ENCODE peak calls at places on chromosomes 4 and X, in eight cellular contexts. One of them, this sample, is unnamed. For H3K27me3 and H3K4me1, the result is how much of the 10 kb centered on the place peaks cover.

GRCh38 chr4:41070516-41071281 is 143.6 kb downstream of the APBB2 start:
- DNase-seq in CD4-positive, CD25-positive, alpha-beta regulatory T cell: no peak
- DNase-seq in fibroblast of lung: no peak
- DNase-seq in thyroid gland: no peak
- DNase-seq in IMR-90: peak
- DNase-seq in stomach: no peak
- DNase-seq in esophagus squamous epithelium: no peak
- DNase-seq in psoas muscle: no peak
- DNase-seq in this sample: no peak

GRCh38 chrX:1011632-1012283 is 200.7 kb downstream of the CRLF2 start:
- DNase-seq in CD4-positive, CD25-positive, alpha-beta regulatory T cell: no peak
- DNase-seq in fibroblast of lung: no peak
- DNase-seq in thyroid gland: no peak
- DNase-seq in IMR-90: no peak
- DNase-seq in stomach: no peak
- DNase-seq in esophagus squamous epithelium: no peak
- DNase-seq in psoas muscle: no peak
- DNase-seq in this sample: no peak

GRCh38 chrX:13167444-13168207 is 123.2 kb upstream of the FAM9C start:
- DNase-seq in CD4-positive, CD25-positive, alpha-beta regulatory T cell: no peak
- DNase-seq in fibroblast of lung: no peak
- DNase-seq in thyroid gland: no peak
- DNase-seq in IMR-90: peak
- DNase-seq in stomach: no peak
- DNase-seq in esophagus squamous epithelium: no peak
- DNase-seq in psoas muscle: no peak
- DNase-seq in this sample: peak

GRCh38 chr4:45094676-45095075 is 368.3 kb upstream of the GNPDA2 start:
- DNase-seq in CD4-positive, CD25-positive, alpha-beta regulatory T cell: no peak
- DNase-seq in fibroblast of lung: peak
- DNase-seq in thyroid gland: no peak
- DNase-seq in IMR-90: no peak
- DNase-seq in stomach: no peak
- DNase-seq in esophagus squamous epithelium: no peak
- DNase-seq in psoas muscle: no peak
- DNase-seq in this sample: no peak

GRCh38 chrX:153649178-153649914 is 2.3 kb downstream of the DUSP9 start:
- DNase-seq in CD4-positive, CD25-positive, alpha-beta regulatory T cell: peak
- DNase-seq in fibroblast of lung: no peak
- DNase-seq in thyroid gland: peak
- DNase-seq in IMR-90: no peak
- DNase-seq in stomach: no peak
- DNase-seq in esophagus squamous epithelium: no peak
- DNase-seq in psoas muscle: no peak
- DNase-seq in this sample: no peak

GRCh38 chrX:9566150-9566621 is 101.3 kb downstream of the TBL1X start:
- DNase-seq in CD4-positive, CD25-positive, alpha-beta regulatory T cell: no peak
- DNase-seq in fibroblast of lung: peak
- DNase-seq in thyroid gland: peak
- DNase-seq in IMR-90: peak
- DNase-seq in stomach: peak
- DNase-seq in esophagus squamous epithelium: no peak
- DNase-seq in psoas muscle: peak
- DNase-seq in this sample: peak

GRCh38 chr4:72567821-72568620 is 1.0 kb downstream of the ADAMTS3 start:
- DNase-seq in CD4-positive, CD25-positive, alpha-beta regulatory T cell: peak
- DNase-seq in fibroblast of lung: peak
- DNase-seq in thyroid gland: peak
- DNase-seq in IMR-90: peak
- DNase-seq in stomach: peak
- DNase-seq in esophagus squamous epithelium: no peak
- DNase-seq in psoas muscle: peak
- DNase-seq in this sample: peak

GRCh38 chrX:10568428-10568827 is 52.0 kb downstream of the MID1 start:
- DNase-seq in CD4-positive, CD25-positive, alpha-beta regulatory T cell: no peak
- DNase-seq in fibroblast of lung: no peak
- DNase-seq in thyroid gland: no peak
- DNase-seq in IMR-90: no peak
- DNase-seq in stomach: no peak
- DNase-seq in esophagus squamous epithelium: no peak
- DNase-seq in psoas muscle: no peak
- DNase-seq in this sample: no peak

DNA sequence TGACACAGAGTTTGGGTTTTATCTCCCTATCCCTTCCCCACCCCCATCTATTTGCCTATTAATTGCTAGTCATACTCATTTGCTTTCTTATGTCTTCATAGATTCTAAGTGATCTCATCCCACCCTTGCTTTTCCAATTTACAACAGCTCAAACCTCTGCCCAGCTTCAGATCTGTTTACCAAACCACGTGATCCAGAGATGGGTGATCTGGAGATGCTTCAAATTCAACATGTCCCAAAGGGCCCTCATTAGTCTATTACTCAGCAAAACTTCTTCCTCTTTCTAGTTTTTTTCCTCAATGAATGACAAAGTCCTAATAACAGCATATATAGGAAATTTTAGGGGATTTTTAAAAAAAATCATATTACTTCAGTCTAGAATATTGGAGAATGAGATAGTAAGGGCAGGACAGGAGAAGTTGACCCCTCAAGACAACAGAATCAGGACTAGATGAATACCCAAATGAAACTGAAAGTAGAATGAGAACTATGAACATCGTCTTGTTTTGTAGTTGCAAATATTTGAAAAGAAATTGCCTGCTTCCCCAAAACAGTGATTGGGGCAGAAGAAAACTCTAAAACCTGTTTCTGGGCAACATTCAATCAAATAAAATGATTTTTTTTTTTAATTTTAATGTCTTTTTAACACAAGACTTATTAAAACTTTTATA is 127.1 kb downstream of the CFAP299 start:
- DNase-seq in CD4-positive, CD25-positive, alpha-beta regulatory T cell: peak
- DNase-seq in fibroblast of lung: peak
- DNase-seq in thyroid gland: no peak
- DNase-seq in IMR-90: no peak
- DNase-seq in stomach: no peak
- DNase-seq in esophagus squamous epithelium: no peak
- DNase-seq in psoas muscle: no peak
- DNase-seq in this sample: no peak
- H3K4me3 ChIP-seq in CD4-positive, CD25-positive, alpha-beta regulatory T cell: peak
- H3K4me3 ChIP-seq in fibroblast of lung: peak
- H3K4me3 ChIP-seq in thyroid gland: no peak
- H3K4me3 ChIP-seq in IMR-90: no peak
- H3K4me3 ChIP-seq in stomach: no peak
- H3K4me3 ChIP-seq in esophagus squamous epithelium: peak
- H3K4me3 ChIP-seq in psoas muscle: peak
- H3K4me3 ChIP-seq in this sample: peak

GRCh38 chr4:36082817-36083216 is 161.5 kb downstream of the ARAP2 start:
- DNase-seq in CD4-positive, CD25-positive, alpha-beta regulatory T cell: no peak
- DNase-seq in fibroblast of lung: no peak
- DNase-seq in thyroid gland: no peak
- DNase-seq in IMR-90: no peak
- DNase-seq in stomach: no peak
- DNase-seq in esophagus squamous epithelium: no peak
- DNase-seq in psoas muscle: no peak
- DNase-seq in this sample: no peak

GRCh38 chr4:36081185-36081584 is 163.1 kb downstream of the ARAP2 start:
- DNase-seq in CD4-positive, CD25-positive, alpha-beta regulatory T cell: no peak
- DNase-seq in fibroblast of lung: no peak
- DNase-seq in thyroid gland: no peak
- DNase-seq in IMR-90: no peak
- DNase-seq in stomach: no peak
- DNase-seq in esophagus squamous epithelium: no peak
- DNase-seq in psoas muscle: no peak
- DNase-seq in this sample: no peak

GRCh38 chr4:36091997-36092396 is 152.3 kb downstream of the ARAP2 start:
- DNase-seq in CD4-positive, CD25-positive, alpha-beta regulatory T cell: no peak
- DNase-seq in fibroblast of lung: no peak
- DNase-seq in thyroid gland: no peak
- DNase-seq in IMR-90: no peak
- DNase-seq in stomach: no peak
- DNase-seq in esophagus squamous epithelium: no peak
- DNase-seq in psoas muscle: no peak
- DNase-seq in this sample: no peak

GRCh38 chr4:36088542-36088941 is 155.8 kb downstream of the ARAP2 start:
- DNase-seq in CD4-positive, CD25-positive, alpha-beta regulatory T cell: no peak
- DNase-seq in fibroblast of lung: no peak
- DNase-seq in thyroid gland: no peak
- DNase-seq in IMR-90: no peak
- DNase-seq in stomach: no peak
- DNase-seq in esophagus squamous epithelium: no peak
- DNase-seq in psoas muscle: no peak
- DNase-seq in this sample: no peak

DNA sequence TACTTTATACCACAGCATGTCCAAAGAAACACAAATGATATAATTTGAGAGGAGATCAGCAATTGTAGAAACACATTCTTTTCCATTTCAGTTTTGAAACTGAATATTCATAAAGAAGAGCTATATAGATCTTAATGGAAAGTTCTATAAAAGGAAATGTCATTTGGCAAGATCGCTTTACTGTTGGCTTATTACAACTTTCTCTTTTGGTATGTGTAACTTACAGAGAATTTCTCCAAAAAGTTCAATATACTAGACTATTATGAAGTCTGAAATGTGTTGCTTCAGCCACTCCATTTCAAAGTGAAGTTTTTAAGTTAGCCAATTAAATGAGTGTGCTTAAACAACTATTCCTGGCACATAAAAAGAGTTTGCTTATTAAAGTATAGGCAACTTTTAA is 157.9 kb downstream of the ARAP2 start:
- DNase-seq in CD4-positive, CD25-positive, alpha-beta regulatory T cell: no peak
- DNase-seq in fibroblast of lung: no peak
- DNase-seq in thyroid gland: no peak
- DNase-seq in IMR-90: no peak
- DNase-seq in stomach: no peak
- DNase-seq in esophagus squamous epithelium: no peak
- DNase-seq in psoas muscle: no peak
- DNase-seq in this sample: no peak
- H3K27me3 ChIP-seq in CD4-positive, CD25-positive, alpha-beta regulatory T cell: under half
- H3K27me3 ChIP-seq in fibroblast of lung: under half
- H3K27me3 ChIP-seq in thyroid gland: under half
- H3K27me3 ChIP-seq in IMR-90: under half
- H3K27me3 ChIP-seq in stomach: under half
- H3K27me3 ChIP-seq in esophagus squamous epithelium: under half
- H3K27me3 ChIP-seq in psoas muscle: under half
- H3K27me3 ChIP-seq in this sample: under half

GRCh38 chr4:70741872-70742271 is 20.1 kb downstream of the RUFY3 start:
- DNase-seq in CD4-positive, CD25-positive, alpha-beta regulatory T cell: no peak
- DNase-seq in fibroblast of lung: no peak
- DNase-seq in thyroid gland: no peak
- DNase-seq in IMR-90: peak
- DNase-seq in stomach: no peak
- DNase-seq in esophagus squamous epithelium: no peak
- DNase-seq in psoas muscle: no peak
- DNase-seq in this sample: no peak

GRCh38 chr4:70743728-70744127 is 22.0 kb downstream of the RUFY3 start:
- DNase-seq in CD4-positive, CD25-positive, alpha-beta regulatory T cell: no peak
- DNase-seq in fibroblast of lung: no peak
- DNase-seq in thyroid gland: no peak
- DNase-seq in IMR-90: peak
- DNase-seq in stomach: no peak
- DNase-seq in esophagus squamous epithelium: no peak
- DNase-seq in psoas muscle: no peak
- DNase-seq in this sample: no peak

GRCh38 chr4:70737409-70737808 is 15.6 kb downstream of the RUFY3 start:
- DNase-seq in CD4-positive, CD25-positive, alpha-beta regulatory T cell: no peak
- DNase-seq in fibroblast of lung: no peak
- DNase-seq in thyroid gland: no peak
- DNase-seq in IMR-90: no peak
- DNase-seq in stomach: no peak
- DNase-seq in esophagus squamous epithelium: no peak
- DNase-seq in psoas muscle: no peak
- DNase-seq in this sample: no peak

GRCh38 chr4:70737006-70737405 is 15.2 kb downstream of the RUFY3 start:
- DNase-seq in CD4-positive, CD25-positive, alpha-beta regulatory T cell: peak
- DNase-seq in fibroblast of lung: no peak
- DNase-seq in thyroid gland: no peak
- DNase-seq in IMR-90: no peak
- DNase-seq in stomach: no peak
- DNase-seq in esophagus squamous epithelium: no peak
- DNase-seq in psoas muscle: no peak
- DNase-seq in this sample: no peak

DNA sequence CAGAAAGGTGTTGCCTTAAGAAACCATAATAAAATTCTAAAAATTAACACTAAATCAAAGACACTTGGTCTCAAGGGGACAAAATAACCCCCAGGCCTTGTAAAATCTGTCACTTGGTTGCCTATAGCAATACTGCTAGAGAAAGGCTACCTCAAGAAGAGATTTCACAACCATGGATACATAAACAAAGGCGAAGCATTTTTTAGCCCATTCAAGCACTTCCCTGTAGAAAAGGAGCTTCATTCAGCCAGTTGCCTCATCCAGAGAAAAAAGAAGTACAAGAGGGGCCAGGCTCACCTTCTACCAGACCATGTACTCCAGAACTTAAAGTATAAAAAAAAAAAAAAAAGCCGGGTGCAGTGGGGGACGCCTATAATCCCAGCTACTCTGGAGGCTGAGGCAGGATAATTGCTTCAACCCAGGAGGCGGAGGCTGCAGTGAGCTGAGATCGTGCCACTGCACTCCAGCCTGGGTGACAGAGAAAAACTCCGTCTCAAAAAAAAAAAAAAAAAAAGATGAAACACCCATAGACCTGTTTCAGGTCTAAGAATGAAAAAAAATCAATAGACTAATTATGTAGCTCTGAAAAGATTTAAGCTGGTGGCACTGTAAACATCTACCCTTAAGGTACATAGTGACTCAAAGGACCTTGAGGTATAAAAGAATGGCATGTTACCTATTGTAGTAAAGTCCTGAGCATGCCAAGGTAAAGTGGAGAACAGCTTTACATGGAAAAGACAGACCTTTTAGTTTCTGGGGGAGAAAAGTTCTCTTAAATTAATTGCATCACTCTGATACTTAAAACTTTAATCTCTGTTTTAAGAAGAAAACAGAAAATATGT is 18.0 kb downstream of the RUFY3 start:
- DNase-seq in CD4-positive, CD25-positive, alpha-beta regulatory T cell: no peak
- DNase-seq in fibroblast of lung: no peak
- DNase-seq in thyroid gland: no peak
- DNase-seq in IMR-90: peak
- DNase-seq in stomach: no peak
- DNase-seq in esophagus squamous epithelium: no peak
- DNase-seq in psoas muscle: no peak
- DNase-seq in this sample: no peak
- H3K4me1 ChIP-seq in CD4-positive, CD25-positive, alpha-beta regulatory T cell: under half
- H3K4me1 ChIP-seq in fibroblast of lung: under half
- H3K4me1 ChIP-seq in thyroid gland: half or more
- H3K4me1 ChIP-seq in IMR-90: under half
- H3K4me1 ChIP-seq in stomach: under half
- H3K4me1 ChIP-seq in esophagus squamous epithelium: under half
- H3K4me1 ChIP-seq in psoas muscle: under half
- H3K4me1 ChIP-seq in this sample: under half

GRCh38 chrX:24146283-24146865 is 3.2 kb upstream of the ZFX start:
- DNase-seq in CD4-positive, CD25-positive, alpha-beta regulatory T cell: no peak
- DNase-seq in fibroblast of lung: no peak
- DNase-seq in thyroid gland: no peak
- DNase-seq in IMR-90: peak
- DNase-seq in stomach: no peak
- DNase-seq in esophagus squamous epithelium: no peak
- DNase-seq in psoas muscle: no peak
- DNase-seq in this sample: no peak

GRCh38 chrX:24148535-24149345 is 789 bp upstream of the ZFX start:
- DNase-seq in CD4-positive, CD25-positive, alpha-beta regulatory T cell: peak
- DNase-seq in fibroblast of lung: peak
- DNase-seq in thyroid gland: peak
- DNase-seq in IMR-90: peak
- DNase-seq in stomach: no peak
- DNase-seq in esophagus squamous epithelium: no peak
- DNase-seq in psoas muscle: peak
- DNase-seq in this sample: no peak

GRCh38 chrX:24147165-24147564 is 2.4 kb upstream of the ZFX start:
- DNase-seq in CD4-positive, CD25-positive, alpha-beta regulatory T cell: no peak
- DNase-seq in fibroblast of lung: no peak
- DNase-seq in thyroid gland: no peak
- DNase-seq in IMR-90: no peak
- DNase-seq in stomach: no peak
- DNase-seq in esophagus squamous epithelium: no peak
- DNase-seq in psoas muscle: no peak
- DNase-seq in this sample: no peak

GRCh38 chrX:24149346-24150050 is at the start of gene ZFX:
- DNase-seq in CD4-positive, CD25-positive, alpha-beta regulatory T cell: peak
- DNase-seq in fibroblast of lung: peak
- DNase-seq in thyroid gland: peak
- DNase-seq in IMR-90: peak
- DNase-seq in stomach: peak
- DNase-seq in esophagus squamous epithelium: peak
- DNase-seq in psoas muscle: peak
- DNase-seq in this sample: peak

DNA sequence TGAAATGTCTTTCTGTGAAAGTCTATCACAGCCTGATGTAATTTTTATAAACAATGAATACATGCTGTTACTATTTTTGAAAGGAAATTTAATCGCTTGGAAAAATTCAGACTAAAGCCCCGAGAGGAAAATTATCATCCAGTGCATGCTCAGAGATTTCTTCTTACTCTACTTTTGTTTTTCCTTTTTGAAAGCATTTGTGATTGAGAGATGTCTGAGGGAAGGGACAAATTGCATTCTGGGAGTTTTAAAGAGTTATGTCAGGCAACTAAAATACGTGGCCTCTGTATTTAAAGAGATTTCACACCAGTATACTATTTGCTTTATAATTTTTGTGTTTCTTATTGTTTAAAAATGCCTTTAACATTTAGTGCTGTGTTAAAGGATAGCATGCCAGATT is 1.4 kb upstream of the ZFX start:
- DNase-seq in CD4-positive, CD25-positive, alpha-beta regulatory T cell: peak
- DNase-seq in fibroblast of lung: no peak
- DNase-seq in thyroid gland: no peak
- DNase-seq in IMR-90: peak
- DNase-seq in stomach: no peak
- DNase-seq in esophagus squamous epithelium: no peak
- DNase-seq in psoas muscle: no peak
- DNase-seq in this sample: no peak
- H3K4me3 ChIP-seq in CD4-positive, CD25-positive, alpha-beta regulatory T cell: peak
- H3K4me3 ChIP-seq in fibroblast of lung: peak
- H3K4me3 ChIP-seq in thyroid gland: no peak
- H3K4me3 ChIP-seq in IMR-90: peak
- H3K4me3 ChIP-seq in stomach: no peak
- H3K4me3 ChIP-seq in esophagus squamous epithelium: peak
- H3K4me3 ChIP-seq in psoas muscle: peak
- H3K4me3 ChIP-seq in this sample: no peak